ENCODE peak calls at places on chromosomes 16 and 17, in four cellular contexts. N is LoVo, X is mucosa of descending colon, Q is HFF-Myc. E is an unnamed sample.

GRCh38 chr16:85612801-85613608 is at the start of gene GSE1:
- DNase-seq in X (peak), Q (peak), N (peak), E (peak)

GRCh38 chr16:19356024-19356952 is 61.4 kb upstream of the TMC5 start:
- DNase-seq in X (no peak), N (no peak), Q (no peak), E (no peak)

GRCh38 chr16:69535123-69536050 is 30.4 kb upstream of the NFAT5 start:
- DNase-seq in X (no peak), Q (no peak), N (no peak), E (no peak)

GRCh38 chr17:79124513-79125209 is 50.0 kb downstream of the ENGASE start:
- DNase-seq in Q (no peak), N (no peak), X (no peak), E (no peak)

GRCh38 chr16:7209598-7209997 is 123.0 kb upstream of the RBFOX1 start:
- DNase-seq in N (no peak), X (no peak), Q (no peak), E (no peak)

GRCh38 chr16:11848842-11849241 is 2.5 kb downstream of the RSL1D1 start:
- DNase-seq in N (no peak), X (no peak), Q (no peak), E (no peak)

GRCh38 chr17:49557204-49558024 is 18.3 kb upstream of the NXPH3 start:
- DNase-seq in X (peak), N (peak), Q (no peak), E (peak)

GRCh38 chr16:83995756-83996155 is 27.7 kb downstream of the NECAB2 start:
- DNase-seq in Q (no peak), X (peak), N (no peak), E (peak)

GRCh38 chr16:84507011-84507982 is 2.8 kb upstream of the MEAK7 start:
- DNase-seq in X (no peak), Q (no peak), N (no peak), E (no peak)

GRCh38 chr17:42288985-42289862 is 926 bp downstream of the STAT5A start:
- DNase-seq in Q (no peak), N (no peak), X (peak), E (no peak)

GRCh38 chr17:46837521-46837920 is 13.9 kb upstream of the WNT9B start:
- DNase-seq in X (no peak), Q (no peak), N (no peak), E (no peak)

GRCh38 chr17:79079421-79080200 is 5.0 kb downstream of the ENGASE start:
- DNase-seq in N (no peak), Q (no peak), X (no peak), E (no peak)

E was measured in HCT116.